ENCODE peak calls at places on chromosomes 11 and 22, in five cellular contexts. R is foreskin keratinocyte, P is Caco-2, X is Panc1, T is SJSA1. A is an unnamed sample.

GRCh38 chr11:299951-300735 is 817 bp upstream of the IFITM5 start:
- DNase-seq in R (no peak), P (no peak), X (no peak), T (peak; percentile 10), A (no peak)

GRCh38 chr11:79663012-79663411 is 222.2 kb upstream of the TENM4 start:
- DNase-seq in R (no peak), P (no peak), X (no peak), T (no peak), A (no peak)

GRCh38 chr11:12677131-12677530 is 2.9 kb downstream of the TEAD1 start:
- DNase-seq in R (no peak), P (no peak), X (no peak), T (peak; percentile 58), A (no peak)

GRCh38 chr11:32374261-32374711 is 61.1 kb downstream of the WT1 start:
- DNase-seq in R (peak; percentile 5), P (peak; percentile 69), X (peak; percentile 13), T (no peak), A (no peak)

GRCh38 chr22:26768986-26769385 is 111.6 kb downstream of the MIAT start:
- DNase-seq in R (no peak), P (no peak), X (no peak), T (no peak), A (no peak)

GRCh38 chr11:47154738-47155570 is 21.7 kb downstream of the ARFGAP2 start:
- DNase-seq in R (no peak), P (no peak), X (no peak), T (no peak), A (peak; percentile 24)

GRCh38 chr11:106697058-106697457 is 321.2 kb downstream of the GUCY1A2 start:
- DNase-seq in R (peak; percentile 85), P (no peak), X (no peak), T (no peak), A (no peak)

GRCh38 chr11:29019960-29020683 is 911.9 kb downstream of the METTL15 start:
- DNase-seq in R (peak; percentile 41), P (peak; percentile 20), X (no peak), T (peak; percentile 26), A (no peak)

GRCh38 chr11:29319231-29319630 is 697.6 kb downstream of the KCNA4 start:
- DNase-seq in R (no peak), P (no peak), X (no peak), T (no peak), A (no peak)

GRCh38 chr11:45860764-45861510 is 13.7 kb downstream of the CRY2 start:
- DNase-seq in R (no peak), P (no peak), X (no peak), T (no peak), A (no peak)

GRCh38 chr22:32852346-32853251 is 51.1 kb downstream of the TIMP3 start:
- DNase-seq in R (no peak), P (no peak), X (no peak), T (no peak), A (no peak)

GRCh38 chr11:272931-273198 is 5.3 kb upstream of the NLRP6 start:
- DNase-seq in R (no peak), P (no peak), X (no peak), T (no peak), A (no peak)

GRCh38 chr11:12968101-12968500 is 41.0 kb upstream of the RASSF10 start:
- DNase-seq in R (peak; percentile 91), P (no peak), X (no peak), T (no peak), A (no peak)

GRCh38 chr22:44369916-44370804 is 57.4 kb upstream of the SHISAL1 start:
- DNase-seq in R (no peak), P (no peak), X (no peak), T (no peak), A (no peak)

GRCh38 chr11:102244681-102245409 is 72.4 kb upstream of the BIRC3 start:
- DNase-seq in R (peak; percentile 91), P (no peak), X (no peak), T (no peak), A (no peak)

GRCh38 chr11:47987781-47988180 is 7.4 kb downstream of the PTPRJ start:
- DNase-seq in R (no peak), P (no peak), X (no peak), T (no peak), A (no peak)

GRCh38 chr11:112537846-112538330 is 277.2 kb upstream of the PLET1 start:
- DNase-seq in R (peak; percentile 99), P (peak; percentile 19), X (no peak), T (no peak), A (no peak)

GRCh38 chr11:112525844-112526590 is 265.4 kb upstream of the PLET1 start:
- DNase-seq in R (peak; percentile 4), P (no peak), X (no peak), T (no peak), A (no peak)

GRCh38 chr11:92740251-92740650 is 229.2 kb upstream of the MTNR1B start:
- DNase-seq in R (no peak), P (no peak), X (no peak), T (no peak), A (no peak)

GRCh38 chr11:2374456-2375201 is 2.5 kb upstream of the CD81 start:
- DNase-seq in R (no peak), P (no peak), X (no peak), T (no peak), A (no peak)

GRCh38 chr11:33536178-33536577 is 164.4 kb downstream of the C11orf91 start:
- DNase-seq in R (no peak), P (no peak), X (no peak), T (no peak), A (no peak)
- H3K27me3 ChIP-seq in R (no peaks in the 10 kb centered on the region), P (no peaks in the 10 kb centered on the region), X (no peaks in the 10 kb centered on the region), T (peaks cover 8% of the 10 kb centered on the region), A (no peaks in the 10 kb centered on the region)

GRCh38 chr11:35317253-35317652 is 102.1 kb downstream of the SLC1A2 start:
- DNase-seq in R (no peak), P (no peak), X (no peak), T (no peak), A (no peak)
- H3K27me3 ChIP-seq in R (no peaks in the 10 kb centered on the region), P (no peaks in the 10 kb centered on the region), X (no peaks in the 10 kb centered on the region), T (no peaks in the 10 kb centered on the region), A (no peaks in the 10 kb centered on the region)

DNA sequence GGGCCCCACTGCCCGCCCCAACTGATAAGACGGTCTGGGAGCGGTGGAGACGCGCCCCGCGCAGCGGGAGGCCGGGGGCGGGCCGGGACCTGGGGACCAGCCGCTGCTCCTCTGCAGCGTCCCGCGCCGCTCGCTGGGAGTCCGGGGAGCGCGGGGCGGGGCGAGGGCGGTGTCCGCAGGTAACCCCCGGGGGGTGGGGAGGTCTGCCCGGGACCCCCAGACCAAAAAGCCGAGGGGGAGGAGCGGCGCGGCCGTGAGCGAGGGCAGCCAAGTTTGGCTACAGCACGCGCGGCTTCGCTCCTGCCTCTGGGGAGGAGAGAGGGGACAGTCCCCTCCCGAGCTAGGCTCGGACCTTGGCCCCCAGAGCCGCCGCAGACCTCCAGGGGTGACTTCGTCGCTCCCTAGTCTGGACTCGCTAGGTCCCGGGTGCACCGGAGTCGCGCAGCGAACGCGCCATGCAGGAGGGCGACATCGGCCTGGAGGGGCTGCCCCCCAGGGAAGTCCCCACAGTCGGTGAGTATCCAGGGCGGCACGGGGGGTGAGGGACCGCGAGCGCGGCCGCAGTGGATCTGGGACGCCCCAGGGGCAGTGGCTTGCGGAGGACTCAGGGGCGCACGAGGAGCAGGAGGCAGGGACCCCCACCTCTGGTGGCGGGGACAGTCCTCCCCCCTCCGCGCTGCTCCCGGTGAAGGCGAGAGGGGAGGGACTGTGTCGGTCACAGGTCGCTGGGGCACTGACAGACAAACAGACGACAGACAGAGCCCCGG is 92.3 kb upstream of the ANO1 start:
- DNase-seq in R (no peak), P (no peak), X (no peak), T (no peak), A (no peak)
- H3K27me3 ChIP-seq in R (peaks cover 49% of the 10 kb centered on the region), P (no peaks in the 10 kb centered on the region), X (peaks cover 36% of the 10 kb centered on the region), T (peaks cover 44% of the 10 kb centered on the region), A (no peaks in the 10 kb centered on the region)

DNA sequence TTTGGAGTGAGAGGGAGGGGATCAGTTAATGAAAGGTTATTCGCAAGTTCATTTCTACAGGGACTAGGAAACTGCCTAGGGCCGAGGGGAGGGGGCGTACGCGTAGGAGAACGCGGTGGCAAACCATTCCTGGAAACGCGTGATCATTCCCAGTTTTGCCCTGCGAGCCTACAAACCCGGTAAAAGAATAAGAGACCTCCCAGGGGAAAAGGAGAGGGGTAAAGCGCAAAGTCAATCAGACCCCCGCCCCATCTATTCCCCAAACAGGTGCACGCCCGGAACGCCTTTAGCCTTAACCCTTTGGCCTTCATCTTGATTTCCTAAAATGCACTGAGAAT is 5.3 kb downstream of the BSX start:
- DNase-seq in R (no peak), P (no peak), X (no peak), T (no peak), A (no peak)
- H3K27me3 ChIP-seq in R (peaks cover 95% of the 10 kb centered on the region), P (no peaks in the 10 kb centered on the region), X (peaks cover 79% of the 10 kb centered on the region), T (peaks cover 21% of the 10 kb centered on the region), A (peaks cover 48% of the 10 kb centered on the region)

GRCh38 chr22:39980635-39981034 is 14.1 kb upstream of the FAM83F start:
- DNase-seq in R (no peak), P (no peak), X (no peak), T (no peak), A (no peak)

GRCh38 chr22:39985383-39986045 is 9.2 kb upstream of the FAM83F start:
- DNase-seq in R (no peak), P (no peak), X (no peak), T (no peak), A (no peak)

GRCh38 chr22:39984750-39985149 is 10.0 kb upstream of the FAM83F start:
- DNase-seq in R (no peak), P (no peak), X (no peak), T (no peak), A (no peak)

GRCh38 chr22:39983346-39983745 is 11.4 kb upstream of the FAM83F start:
- DNase-seq in R (no peak), P (no peak), X (no peak), T (no peak), A (no peak)

GRCh38 chr22:39984006-39984405 is 10.7 kb upstream of the FAM83F start:
- DNase-seq in R (no peak), P (no peak), X (no peak), T (no peak), A (no peak)
- H3K27me3 ChIP-seq in R (peaks cover 8% of the 10 kb centered on the region), P (no peaks in the 10 kb centered on the region), X (no peaks in the 10 kb centered on the region), T (no peaks in the 10 kb centered on the region), A (peaks cover 3% of the 10 kb centered on the region)

GRCh38 chr22:48459259-48459658 is 1368.4 kb downstream of the BRD1 start:
- DNase-seq in R (no peak), P (no peak), X (no peak), T (no peak), A (no peak)
- H3K27me3 ChIP-seq in R (no peaks in the 10 kb centered on the region), P (no peaks in the 10 kb centered on the region), X (no peaks in the 10 kb centered on the region), T (no peaks in the 10 kb centered on the region), A (no peaks in the 10 kb centered on the region)

GRCh38 chr22:22884888-22885840 is 2.5 kb upstream of the IGLL5 start:
- DNase-seq in R (no peak), P (no peak), X (no peak), T (no peak), A (no peak)

GRCh38 chr22:22882033-22882717 is 5.4 kb upstream of the IGLL5 start:
- DNase-seq in R (no peak), P (no peak), X (no peak), T (no peak), A (no peak)

GRCh38 chr22:22884010-22884887 is 3.4 kb upstream of the IGLL5 start:
- DNase-seq in R (peak; percentile 11), P (peak; percentile 77), X (no peak), T (peak; percentile 64), A (peak; percentile 81)

GRCh38 chr22:22881116-22882032 is 6.2 kb upstream of the IGLL5 start:
- DNase-seq in R (no peak), P (no peak), X (no peak), T (no peak), A (no peak)

GRCh38 chr22:22883090-22883727 is 4.4 kb upstream of the IGLL5 start:
- DNase-seq in R (no peak), P (no peak), X (no peak), T (no peak), A (no peak)
- H3K27me3 ChIP-seq in R (no peaks in the 10 kb centered on the region), P (no peaks in the 10 kb centered on the region), X (no peaks in the 10 kb centered on the region), T (no peaks in the 10 kb centered on the region), A (no peaks in the 10 kb centered on the region)

A was measured in CD8-positive, alpha-beta memory T cell.